ENCODE peak calls at places on chromosomes 2 and 18, in seven cellular contexts. S is nephron progenitor cell; H is NAMALWA; O is NCI-H1092; R is B cell; X is activated CD8-positive, alpha-beta memory T cell treated with anti-CD3 and anti-CD28 coated beads for 48 hours; U is stimulated activated CD4-positive, alpha-beta T cell treated with anti-CD3 and anti-CD28 coated beads, Interleukin-15, amount 100 ng/mL, for 48 hours. T is an unnamed sample.

GRCh38 chr2:196435189-196435588 is 204.3 kb upstream of the CCDC150 start:
- DNase-seq in O (no peak), U (no peak), H (no peak), S (no peak), R (no peak), X (no peak), T (no peak)

GRCh38 chr18:55777666-55778304 is 189.8 kb upstream of the TCF4 start:
- DNase-seq in O (no peak), H (no peak), S (no peak), U (no peak), X (no peak), R (no peak), T (no peak)

GRCh38 chr18:71808576-71808975 is 735.6 kb downstream of the CBLN2 start:
- DNase-seq in O (no peak), U (no peak), H (no peak), S (no peak), X (no peak), R (no peak), T (no peak)

GRCh38 chr18:12882416-12882815 is 1.6 kb downstream of the PTPN2 start:
- DNase-seq in R (no peak), O (no peak), H (no peak), X (no peak), U (no peak), S (no peak), T (no peak)

GRCh38 chr2:173584676-173585453 is 230.2 kb downstream of the CDCA7 start:
- DNase-seq in U (no peak), O (no peak), X (no peak), H (peak), R (no peak), S (no peak), T (no peak)

GRCh38 chr18:80042785-80043184 is 8.6 kb downstream of the RBFA start:
- DNase-seq in O (no peak), H (no peak), X (no peak), S (no peak), U (no peak), R (no peak), T (no peak)

GRCh38 chr2:241539616-241540374 is 18.8 kb upstream of the BOK start:
- DNase-seq in X (no peak), H (no peak), O (no peak), R (no peak), U (no peak), S (no peak), T (no peak)

GRCh38 chr2:184597571-184597980 is 753 bp upstream of the ZNF804A start:
- DNase-seq in S (peak), R (peak), H (no peak), O (peak), X (no peak), U (no peak), T (no peak)

GRCh38 chr2:64751286-64752260 is 97.9 kb upstream of the SERTAD2 start:
- DNase-seq in S (no peak), R (no peak), H (peak), U (no peak), X (no peak), O (no peak), T (no peak)

GRCh38 chr2:11777886-11778415 is 31.5 kb downstream of the LPIN1 start:
- DNase-seq in S (no peak), H (no peak), X (no peak), O (no peak), U (no peak), R (peak), T (no peak)

GRCh38 chr18:78497641-78498040 is 482.0 kb upstream of the SALL3 start:
- DNase-seq in O (no peak), H (no peak), X (no peak), R (no peak), S (no peak), U (no peak), T (no peak)

GRCh38 chr2:26724004-26724750 is 31.7 kb downstream of the KCNK3 start:
- DNase-seq in R (no peak), X (no peak), O (no peak), H (no peak), U (no peak), S (no peak), T (no peak)

GRCh38 chr2:219513787-219514186 is 495 bp upstream of the ASIC4 start:
- DNase-seq in O (no peak), U (no peak), R (no peak), H (no peak), S (no peak), X (no peak), T (no peak)

GRCh38 chr2:135863231-135863630 is 13.0 kb downstream of the MCM6 start:
- DNase-seq in R (no peak), H (no peak), O (no peak), S (no peak), U (no peak), X (no peak), T (no peak)

GRCh38 chr2:158102446-158102845 is 770 bp downstream of the UPP2 start:
- DNase-seq in R (no peak), H (no peak), O (no peak), X (no peak), S (no peak), U (no peak), T (no peak)

GRCh38 chr2:136327162-136327852 is 209.4 kb upstream of the CXCR4 start:
- DNase-seq in U (peak), H (peak), X (no peak), S (no peak), R (peak), O (no peak), T (no peak)

GRCh38 chr18:50306944-50307343 is 19.5 kb upstream of the CXXC1 start:
- DNase-seq in H (no peak), S (no peak), U (no peak), X (no peak), R (no peak), O (no peak), T (no peak)

GRCh38 chr2:144078091-144078490 is 441.8 kb downstream of the ZEB2 start:
- DNase-seq in U (no peak), H (no peak), O (no peak), X (no peak), S (no peak), R (no peak), T (no peak)

GRCh38 chr2:100818003-100818605 is 1.8 kb upstream of the NPAS2 start:
- DNase-seq in S (no peak), X (no peak), R (no peak), U (no peak), O (no peak), H (no peak), T (no peak)

GRCh38 chr2:26562811-26563645 is 78.1 kb downstream of the CIB4 start:
- DNase-seq in X (no peak), R (no peak), U (no peak), O (peak), S (no peak), H (no peak), T (no peak)

GRCh38 chr2:222919841-222920609 is 59.2 kb downstream of the ACSL3 start:
- DNase-seq in U (no peak), S (no peak), O (no peak), H (no peak), R (no peak), X (no peak), T (no peak)

GRCh38 chr2:46163804-46164569 is 133.2 kb upstream of the EPAS1 start:
- DNase-seq in S (no peak), O (no peak), X (no peak), H (no peak), R (no peak), U (no peak), T (no peak)

GRCh38 chr2:60804473-60804872 is 48.4 kb downstream of the PAPOLG start:
- DNase-seq in S (no peak), U (no peak), R (no peak), X (no peak), O (no peak), H (no peak), T (no peak)

GRCh38 chr18:22813648-22814328 is 119.3 kb upstream of the RBBP8 start:
- DNase-seq in U (no peak), R (peak), S (no peak), O (no peak), H (peak), X (no peak), T (no peak)

GRCh38 chr18:13246591-13246990 is 28.0 kb downstream of the LDLRAD4 start:
- DNase-seq in U (no peak), X (no peak), O (no peak), S (no peak), R (no peak), H (no peak), T (no peak)

GRCh38 chr2:157181234-157181633 is 76.3 kb upstream of the GALNT5 start:
- DNase-seq in S (no peak), R (no peak), X (no peak), O (no peak), U (no peak), H (no peak), T (no peak)

GRCh38 chr2:100563407-100564247 is 834 bp downstream of the PDCL3 start:
- DNase-seq in X (no peak), R (no peak), U (no peak), H (no peak), O (no peak), S (peak), T (no peak)

GRCh38 chr2:239475161-239476028 is 74.6 kb upstream of the HDAC4 start:
- DNase-seq in R (no peak), X (no peak), O (no peak), U (no peak), H (no peak), S (no peak), T (no peak)

GRCh38 chr2:150426315-150426714 is 61.2 kb downstream of the RND3 start:
- DNase-seq in X (no peak), U (no peak), O (no peak), S (no peak), R (no peak), H (no peak), T (no peak)

GRCh38 chr2:114610677-114611076 is 168.2 kb downstream of the DPP10 start:
- DNase-seq in R (no peak), O (no peak), H (no peak), X (no peak), U (no peak), S (peak), T (peak)